ENCODE peak calls at places on chromosomes 7 and 10, in four cellular contexts. A is SK-N-SH, B is GM12878, V is HepG2. W is an unnamed sample.

GRCh38 chr7:144391823-144392255 is 11.7 kb downstream of the NOBOX start:
- DNase-seq in V (peak; percentile 46), B (no peak), A (peak; percentile 66), W (peak; percentile 67)

GRCh38 chr10:30583778-30584415 is 45.7 kb downstream of the LYZL2 start:
- DNase-seq in A (no peak), B (peak; percentile 61), V (peak; percentile 84), W (peak; percentile 22)

GRCh38 chr10:131724891-131725735 is 175.7 kb upstream of the PPP2R2D start:
- DNase-seq in B (no peak), A (peak; percentile 22), V (no peak), W (no peak)

GRCh38 chr10:13970967-13971353 is 359.8 kb downstream of the FRMD4A start:
- DNase-seq in B (no peak), V (no peak), A (no peak), W (no peak)

GRCh38 chr7:41779918-41780317 is 77.0 kb upstream of the INHBA start:
- DNase-seq in V (no peak), B (peak; percentile 4), A (no peak), W (no peak)

GRCh38 chr7:27128034-27128433 is 2.5 kb downstream of the HOXA4 start:
- DNase-seq in A (no peak), V (no peak), B (no peak), W (no peak)

GRCh38 chr7:151875862-151876111 is 1.1 kb downstream of the PRKAG2 start:
- DNase-seq in B (no peak), V (no peak), A (peak; percentile 97), W (peak; percentile 46)

GRCh38 chr7:16357921-16358320 is 63.4 kb downstream of the CRPPA start:
- DNase-seq in A (peak; percentile 62), V (no peak), B (no peak), W (no peak)

GRCh38 chr10:34764347-34764991 is 50.6 kb downstream of the PARD3 start:
- DNase-seq in B (no peak), V (no peak), A (no peak), W (peak; percentile 58)

GRCh38 chr10:117718970-117719369 is 176.4 kb downstream of the EMX2 start:
- DNase-seq in A (no peak), B (no peak), V (no peak), W (no peak)

GRCh38 chr10:100186253-100186780 is 488 bp upstream of the ERLIN1 start:
- DNase-seq in V (no peak), B (peak; percentile 44), A (peak; percentile 38), W (peak; percentile 15)

GRCh38 chr7:108066486-108066885 is 63.5 kb upstream of the LAMB1 start:
- DNase-seq in B (no peak), V (peak; percentile 38), A (no peak), W (no peak)

GRCh38 chr7:140048138-140048537 is 14.6 kb downstream of the PARP12 start:
- DNase-seq in B (no peak), V (no peak), A (no peak), W (no peak)

GRCh38 chr7:64871761-64872160 is 31.3 kb upstream of the ZNF273 start:
- DNase-seq in A (peak; percentile 4), V (no peak), B (no peak), W (no peak)

GRCh38 chr10:77873558-77874380 is 52.8 kb downstream of the DLG5 start:
- DNase-seq in A (no peak), B (peak; percentile 64), V (peak; percentile 70), W (peak; percentile 45)

GRCh38 chr7:66896441-66896840 is 24.6 kb upstream of the TMEM248 start:
- DNase-seq in B (no peak), A (no peak), V (no peak), W (no peak)

GRCh38 chr7:84187813-84188212 is 6.8 kb downstream of the SEMA3A start:
- DNase-seq in A (no peak), B (no peak), V (no peak), W (no peak)

GRCh38 chr7:10412426-10413019 is 561.1 kb upstream of the PHF14 start:
- DNase-seq in V (peak; percentile 30), A (peak; percentile 44), B (no peak), W (peak; percentile 36)

GRCh38 chr10:120600871-120601644 is 144.0 kb downstream of the PLPP4 start:
- DNase-seq in V (no peak), B (no peak), A (peak; percentile 61), W (peak; percentile 14)

GRCh38 chr7:11478873-11479272 is 353.1 kb downstream of the THSD7A start:
- DNase-seq in B (no peak), A (no peak), V (no peak), W (no peak)

GRCh38 chr10:78115135-78115853 is 81.6 kb downstream of the RPS24 start:
- DNase-seq in A (no peak), V (no peak), B (no peak), W (no peak)

GRCh38 chr10:133026171-133026570 is 61.6 kb upstream of the ADGRA1 start:
- DNase-seq in A (no peak), V (no peak), B (no peak), W (no peak)

GRCh38 chr7:5514440-5515035 is 90.9 kb upstream of the TNRC18 start:
- DNase-seq in A (no peak), B (no peak), V (peak; percentile 68), W (no peak)

GRCh38 chr7:81079736-81080135 is 160.9 kb upstream of the SEMA3C start:
- DNase-seq in A (no peak), V (no peak), B (no peak), W (no peak)

GRCh38 chr10:48390933-48391845 is 84.7 kb downstream of the MAPK8 start:
- DNase-seq in B (peak; percentile 24), A (no peak), V (no peak), W (no peak)

GRCh38 chr7:84049034-84049433 is 145.6 kb downstream of the SEMA3A start:
- DNase-seq in A (no peak), B (no peak), V (no peak), W (no peak)

GRCh38 chr10:132146941-132147915 is 39.5 kb upstream of the DPYSL4 start:
- DNase-seq in A (no peak), V (no peak), B (no peak), W (no peak)

GRCh38 chr10:56823849-56824248 is 462.8 kb upstream of the ZWINT start:
- DNase-seq in V (peak; percentile 2), B (peak; percentile 5), A (peak; percentile 4), W (no peak)

GRCh38 chr10:32244421-32245207 is 102.3 kb downstream of the EPC1 start:
- DNase-seq in A (no peak), V (no peak), B (no peak), W (no peak)

GRCh38 chr10:54796876-54797275 is 4.2 kb downstream of the PCDH15 start:
- DNase-seq in A (no peak), V (no peak), B (no peak), W (no peak)

GRCh38 chr7:148789228-148789627 is 90.5 kb downstream of the CUL1 start:
- DNase-seq in A (no peak), B (no peak), V (no peak), W (no peak)

GRCh38 chr7:135784013-135784412 is 35.4 kb upstream of the FAM180A start:
- DNase-seq in B (no peak), A (no peak), V (no peak), W (no peak)

GRCh38 chr7:66281678-66282593 is 76.8 kb downstream of the TPST1 start:
- DNase-seq in V (peak; percentile 6), B (no peak), A (no peak), W (peak; percentile 25)

GRCh38 chr10:90222372-90222771 is 521.0 kb downstream of the KIF20B start:
- DNase-seq in B (no peak), V (no peak), A (no peak), W (no peak)

GRCh38 chr7:131249003-131249402 is 78.7 kb upstream of the MKLN1 start:
- DNase-seq in V (no peak), B (no peak), A (no peak), W (no peak)

GRCh38 chr7:20287317-20287716 is 43.4 kb upstream of the ITGB8 start:
- DNase-seq in B (no peak), A (no peak), V (no peak), W (no peak)

GRCh38 chr7:28179081-28180030 is 1.2 kb downstream of the JAZF1 start:
- DNase-seq in A (peak; percentile 96), B (no peak), V (no peak), W (peak; percentile 81)
- TF ChIP-seq NFIC in A (no peak), B (no peak), V (no peak), W (no peak)

GRCh38 chr10:128522551-128523289 is 396.5 kb upstream of the MKI67 start:
- DNase-seq in A (no peak), B (no peak), V (no peak), W (no peak)
- TF ChIP-seq NFIC in A (no peak), B (no peak), V (no peak), W (no peak)

GRCh38 chr10:72258617-72259016 is 15.1 kb upstream of the DDIT4 start:
- DNase-seq in A (no peak), B (no peak), V (no peak), W (no peak)

GRCh38 chr10:72259491-72260214 is 14.1 kb upstream of the DDIT4 start:
- DNase-seq in V (no peak), A (peak; percentile 72), B (no peak), W (peak; percentile 12)

GRCh38 chr10:72261323-72262018 is 12.3 kb upstream of the DDIT4 start:
- DNase-seq in V (no peak), A (peak; percentile 57), B (peak; percentile 90), W (peak; percentile 81)

GRCh38 chr10:72260588-72261322 is 13.0 kb upstream of the DDIT4 start:
- DNase-seq in A (peak; percentile 95), B (peak; percentile 88), V (peak; percentile 88), W (peak; percentile 100)

GRCh38 chr10:72260215-72260587 is 13.5 kb upstream of the DDIT4 start:
- DNase-seq in B (no peak), A (no peak), V (no peak), W (no peak)
- TF ChIP-seq NFIC in B (no peak), A (no peak), V (no peak), W (no peak)

GRCh38 chr10:119268871-119269506 is 61.6 kb downstream of the GRK5 start:
- DNase-seq in B (peak; percentile 78), A (no peak), V (no peak), W (no peak)
- TF ChIP-seq NFIC in B (peak; percentile 79), A (no peak), V (no peak), W (no peak)

GRCh38 chr10:98410759-98411158 is 4.2 kb downstream of the PYROXD2 start:
- DNase-seq in V (no peak), B (no peak), A (no peak), W (no peak)
- TF ChIP-seq NFIC in V (no peak), B (no peak), A (no peak), W (no peak)

DNA sequence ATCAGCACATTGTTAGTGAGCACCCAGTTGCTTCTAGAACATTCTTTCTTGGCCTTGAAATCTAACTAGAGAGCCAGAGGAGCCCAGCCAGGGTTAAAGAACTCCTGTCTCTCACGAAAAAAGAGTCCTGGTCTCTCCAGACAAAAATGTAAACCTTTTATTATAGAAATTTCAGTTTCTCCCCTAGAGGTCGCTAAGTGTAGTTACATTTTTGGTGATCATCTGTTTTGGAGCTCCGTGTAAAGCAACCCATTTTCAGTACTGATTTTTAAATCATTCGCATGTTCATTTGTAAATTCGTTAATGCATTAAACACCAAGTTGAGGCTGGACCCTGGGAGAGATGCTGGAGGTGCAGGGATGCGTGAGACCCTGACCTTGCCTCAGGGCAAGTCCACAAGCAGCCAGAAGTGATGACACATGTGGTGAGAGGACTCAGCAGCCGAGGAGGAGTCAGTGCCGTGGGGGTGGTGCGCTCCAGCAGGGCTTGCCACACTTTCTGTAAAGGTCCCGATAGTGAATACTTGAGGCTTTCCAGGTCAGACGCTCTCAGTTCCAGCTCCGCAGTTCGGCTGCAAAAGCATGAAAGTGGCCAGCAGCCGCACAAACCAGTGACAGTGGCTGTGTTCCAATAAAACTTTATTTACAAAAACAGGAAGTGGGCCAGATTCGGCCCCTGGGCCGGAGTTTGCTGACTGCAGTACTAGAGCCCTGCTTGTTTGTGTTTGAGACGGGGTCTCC is 578.6 kb upstream of the FOXK1 start:
- DNase-seq in B (no peak), A (peak; percentile 62), V (peak; percentile 6), W (peak; percentile 41)
- TF ChIP-seq NFIC in B (no peak), A (no peak), V (no peak), W (no peak)

W was measured in K562.